ENCODE peak calls at places on chromosomes 11 and 22, in seven cellular contexts. U is tibial nerve, Q is gastrocnemius medialis, W is adrenal gland, L is breast epithelium, Z is A549, K is heart left ventricle. M is an unnamed sample.

GRCh38 chr11:40168461-40168860 is 1291.0 kb downstream of the LRRC4C start:
- DNase-seq in U (no peak), Q (no peak), W (no peak), L (no peak), Z (no peak), K (no peak), M (no peak)

GRCh38 chr11:49995559-49995958 is 13.2 kb upstream of the OR4C12 start:
- DNase-seq in U (no peak), Q (no peak), W (peak; percentile 50), L (no peak), Z (peak; percentile 71), K (peak; percentile 29), M (no peak)

GRCh38 chr11:130165601-130166456 is 6.2 kb downstream of the ST14 start:
- DNase-seq in U (no peak), Q (no peak), W (peak; percentile 50), L (no peak), Z (no peak), K (peak; percentile 39), M (no peak)

GRCh38 chr11:59779487-59779886 is 24.3 kb downstream of the STX3 start:
- DNase-seq in U (no peak), Q (no peak), W (no peak), L (no peak), Z (no peak), K (no peak), M (no peak)

GRCh38 chr22:32202539-32203180 is 2.2 kb downstream of the RFPL2 start:
- DNase-seq in U (no peak), Q (no peak), W (no peak), L (no peak), Z (peak; percentile 78), K (peak; percentile 53), M (peak; percentile 82)

GRCh38 chr22:20571531-20572007 is 64.2 kb downstream of the MED15 start:
- DNase-seq in U (no peak), Q (no peak), W (no peak), L (no peak), Z (peak; percentile 21), K (no peak), M (no peak)

GRCh38 chr11:12248330-12248729 is 129.0 kb upstream of the PARVA start:
- DNase-seq in U (peak; percentile 72), Q (no peak), W (peak; percentile 49), L (peak; percentile 93), Z (peak; percentile 23), K (peak; percentile 91), M (no peak)

GRCh38 chr11:124602751-124603150 is 8.5 kb upstream of the PANX3 start:
- DNase-seq in U (no peak), Q (no peak), W (no peak), L (no peak), Z (no peak), K (no peak), M (no peak)

GRCh38 chr11:44065161-44065571 is 904 bp upstream of the ACCS start:
- DNase-seq in U (no peak), Q (no peak), W (no peak), L (no peak), Z (no peak), K (no peak), M (no peak)

GRCh38 chr22:40203568-40203967 is 25.8 kb downstream of the TNRC6B start:
- DNase-seq in U (no peak), Q (no peak), W (no peak), L (no peak), Z (no peak), K (no peak), M (no peak)

GRCh38 chr11:115334932-115335788 is 169.1 kb downstream of the CADM1 start:
- DNase-seq in U (no peak), Q (no peak), W (no peak), L (no peak), Z (peak; percentile 46), K (no peak), M (no peak)

GRCh38 chr22:42632096-42632495 is 8.3 kb downstream of the ATP5MGL start:
- DNase-seq in U (no peak), Q (no peak), W (no peak), L (no peak), Z (no peak), K (no peak), M (no peak)

GRCh38 chr11:60771879-60772525 is 13.1 kb upstream of the MS4A10 start:
- DNase-seq in U (no peak), Q (no peak), W (peak; percentile 24), L (peak; percentile 33), Z (no peak), K (no peak), M (no peak)

GRCh38 chr22:46377566-46378498 is 42.3 kb downstream of the TRMU start:
- DNase-seq in U (no peak), Q (no peak), W (peak; percentile 93), L (peak; percentile 76), Z (peak; percentile 89), K (no peak), M (no peak)
- TF ChIP-seq POLR2A in U (no peak), Q (no peak), W (peak; percentile 19), L (no peak), Z (no peak), K (no peak), M (no peak)

GRCh38 chr22:29202231-29203192 is 3.2 kb upstream of the EMID1 start:
- DNase-seq in U (peak; percentile 30), Q (no peak), W (no peak), L (no peak), Z (peak; percentile 24), K (peak; percentile 59), M (no peak)

GRCh38 chr22:29203456-29203855 is 2.2 kb upstream of the EMID1 start:
- DNase-seq in U (no peak), Q (no peak), W (no peak), L (no peak), Z (no peak), K (no peak), M (no peak)

GRCh38 chr22:29205260-29205597 is 467 bp upstream of the EMID1 start:
- DNase-seq in U (no peak), Q (no peak), W (no peak), L (no peak), Z (no peak), K (no peak), M (no peak)

GRCh38 chr22:29204617-29205183 is 996 bp upstream of the EMID1 start:
- DNase-seq in U (no peak), Q (no peak), W (no peak), L (no peak), Z (no peak), K (no peak), M (no peak)

GRCh38 chr22:29203883-29204282 is 1.8 kb upstream of the EMID1 start:
- DNase-seq in U (no peak), Q (no peak), W (no peak), L (no peak), Z (no peak), K (no peak), M (no peak)
- TF ChIP-seq POLR2A in U (no peak), Q (no peak), W (no peak), L (no peak), Z (no peak), K (no peak), M (no peak)

GRCh38 chr11:65834202-65834601 is 439 bp downstream of the SNX32 start:
- DNase-seq in U (no peak), Q (no peak), W (no peak), L (no peak), Z (no peak), K (no peak), M (no peak)
- TF ChIP-seq POLR2A in U (no peak), Q (no peak), W (no peak), L (no peak), Z (no peak), K (no peak), M (no peak)

GRCh38 chr11:32829157-32829679 is 509 bp upstream of the PRRG4 start:
- DNase-seq in U (no peak), Q (no peak), W (no peak), L (no peak), Z (no peak), K (no peak), M (no peak)
- TF ChIP-seq POLR2A in U (no peak), Q (no peak), W (no peak), L (no peak), Z (no peak), K (no peak), M (no peak)

M was measured in esophagus muscularis mucosa.